ENCODE peak calls at places on chromosome 1, in nine cellular contexts. X is sigmoid colon, D is ovary, G is fibroblast of pulmonary artery, F is PC-3, W is fibroblast of lung, L is choroid plexus epithelial cell, K is AG04450, Z is transverse colon. O is an unnamed sample.

GRCh38 chr1:182676321-182676720 is 8.1 kb downstream of the RGS8 start:
- DNase-seq in X (no peak), Z (no peak), D (no peak), F (no peak), W (no peak), K (no peak), G (peak), L (no peak), O (no peak)

GRCh38 chr1:145999321-146000024 is 3.1 kb upstream of the TXNIP start:
- DNase-seq in X (peak), D (peak), G (no peak), L (no peak), F (peak), Z (peak), K (no peak), W (no peak), O (no peak)

GRCh38 chr1:12132078-12132477 is 34.7 kb upstream of the TNFRSF1B start:
- DNase-seq in W (peak), F (peak), L (no peak), X (no peak), G (no peak), D (no peak), Z (no peak), K (no peak), O (peak)

GRCh38 chr1:8706995-8707396 is 110.4 kb downstream of the RERE start:
- DNase-seq in F (no peak), W (peak), K (no peak), Z (no peak), D (no peak), L (peak), X (no peak), G (peak), O (no peak)

GRCh38 chr1:7424352-7424890 is 346.7 kb upstream of the VAMP3 start:
- DNase-seq in G (peak), K (no peak), D (no peak), L (peak), Z (no peak), F (no peak), X (peak), W (peak), O (no peak)

GRCh38 chr1:191993549-191993948 is 164.7 kb upstream of the RGS18 start:
- DNase-seq in L (peak), W (no peak), K (peak), Z (no peak), D (no peak), X (no peak), F (peak), G (peak), O (peak)

GRCh38 chr1:40974945-40975344 is 4.6 kb upstream of the CTPS1 start:
- DNase-seq in F (no peak), D (no peak), G (no peak), W (no peak), L (no peak), Z (no peak), K (no peak), X (no peak), O (no peak)

GRCh38 chr1:229286099-229286766 is 15.3 kb downstream of the RAB4A start:
- DNase-seq in Z (no peak), G (no peak), W (no peak), L (peak), D (no peak), F (no peak), X (no peak), K (no peak), O (no peak)

GRCh38 chr1:221611930-221612777 is 129.7 kb downstream of the DUSP10 start:
- DNase-seq in Z (peak), F (peak), L (peak), X (peak), W (peak), G (peak), D (peak), K (peak), O (peak)

GRCh38 chr1:38815903-38816627 is 43.5 kb downstream of the RRAGC start:
- DNase-seq in F (no peak), D (no peak), G (no peak), Z (peak), K (no peak), X (no peak), W (no peak), L (no peak), O (peak)

GRCh38 chr1:111552587-111552986 is 49.2 kb upstream of the ADORA3 start:
- DNase-seq in X (no peak), D (no peak), Z (no peak), G (no peak), W (no peak), F (no peak), L (no peak), K (no peak), O (no peak)

GRCh38 chr1:214476958-214477870 is 74.2 kb downstream of the PTPN14 start:
- DNase-seq in K (peak), W (peak), X (no peak), F (no peak), Z (no peak), D (no peak), L (peak), G (peak), O (peak)

GRCh38 chr1:24418898-24419628 is 3.5 kb downstream of the NIPAL3 start:
- DNase-seq in L (peak), G (peak), Z (peak), F (peak), D (no peak), K (no peak), W (peak), X (no peak), O (peak)

GRCh38 chr1:61081637-61082335 is 575 bp upstream of the NFIA start:
- DNase-seq in K (no peak), F (peak), L (peak), G (peak), W (peak), X (peak), D (peak), Z (peak), O (no peak)

GRCh38 chr1:182248721-182249120 is 142.9 kb downstream of the GLUL start:
- DNase-seq in D (no peak), K (no peak), G (no peak), W (no peak), X (no peak), Z (no peak), L (no peak), F (no peak), O (no peak)

GRCh38 chr1:42420911-42421585 is 34.8 kb downstream of the ZMYND12 start:
- DNase-seq in Z (peak), D (peak), K (peak), F (peak), W (peak), X (peak), G (peak), L (peak), O (peak)

GRCh38 chr1:40769815-40770214 is 13.8 kb upstream of the KCNQ4 start:
- DNase-seq in L (no peak), D (no peak), X (peak), F (no peak), G (no peak), Z (no peak), W (no peak), K (no peak), O (no peak)

GRCh38 chr1:13935336-13935735 is 235.3 kb downstream of the PRDM2 start:
- DNase-seq in L (no peak), X (no peak), D (no peak), W (no peak), F (no peak), G (no peak), Z (no peak), K (no peak), O (no peak)

GRCh38 chr1:23088027-23088426 is 68.8 kb downstream of the KDM1A start:
- DNase-seq in X (no peak), F (no peak), W (no peak), K (no peak), L (no peak), D (no peak), G (no peak), Z (no peak), O (no peak)

GRCh38 chr1:205456868-205457724 is 1.3 kb upstream of the BLACAT1 start:
- DNase-seq in K (no peak), L (no peak), D (peak), W (no peak), X (no peak), Z (no peak), G (no peak), F (no peak), O (no peak)

GRCh38 chr1:243713470-243714186 is 136.4 kb downstream of the AKT3 start:
- DNase-seq in G (peak), F (no peak), X (no peak), D (peak), W (peak), L (peak), K (no peak), Z (no peak), O (peak)

GRCh38 chr1:227775841-227776240 is 39.6 kb upstream of the PRSS38 start:
- DNase-seq in K (no peak), X (no peak), W (peak), F (no peak), G (peak), L (no peak), D (no peak), Z (no peak), O (no peak)

GRCh38 chr1:57633055-57633454 is 209.2 kb upstream of the DAB1 start:
- DNase-seq in X (no peak), G (no peak), W (no peak), D (no peak), L (no peak), K (no peak), Z (no peak), F (no peak), O (no peak)

GRCh38 chr1:112934562-112934952 is 21.4 kb downstream of the SLC16A1 start:
- DNase-seq in L (peak), X (no peak), D (no peak), K (no peak), G (no peak), F (no peak), Z (no peak), W (peak), O (no peak)

GRCh38 chr1:5511381-5512097 is 480.7 kb downstream of the NPHP4 start:
- DNase-seq in D (no peak), X (no peak), K (no peak), Z (no peak), G (no peak), W (no peak), F (no peak), L (no peak), O (no peak)

GRCh38 chr1:14599173-14599754 is 779 bp downstream of the KAZN start:
- DNase-seq in K (no peak), Z (no peak), X (no peak), F (no peak), G (no peak), D (no peak), W (no peak), L (no peak), O (peak)

GRCh38 chr1:52139817-52140540 is 1.9 kb upstream of the ZFYVE9 start:
- DNase-seq in L (peak), K (peak), X (no peak), F (peak), W (peak), D (no peak), Z (no peak), G (peak), O (peak)

GRCh38 chr1:247906504-247907047 is 11.2 kb downstream of the OR2W3 start:
- DNase-seq in G (peak), W (peak), D (no peak), Z (peak), L (peak), F (peak), K (no peak), X (no peak), O (peak)

GRCh38 chr1:16075337-16076002 is 2.0 kb upstream of the FAM131C start:
- DNase-seq in X (peak), K (peak), L (peak), D (peak), Z (no peak), W (peak), F (peak), G (peak), O (peak)

GRCh38 chr1:63968663-63969460 is 195.0 kb downstream of the ROR1 start:
- DNase-seq in G (peak), F (peak), X (no peak), W (peak), L (peak), D (no peak), K (no peak), Z (no peak), O (peak)

GRCh38 chr1:160256396-160257046 is 5.8 kb downstream of the DCAF8 start:
- DNase-seq in X (no peak), F (peak), L (peak), K (peak), D (no peak), W (peak), Z (no peak), G (peak), O (peak)

GRCh38 chr1:198121058-198121829 is 35.6 kb upstream of the NEK7 start:
- DNase-seq in G (peak), D (no peak), F (peak), W (peak), K (no peak), Z (no peak), L (peak), X (no peak), O (peak)

GRCh38 chr1:51945591-51945990 is 44.9 kb downstream of the RAB3B start:
- DNase-seq in G (peak), W (peak), X (no peak), D (no peak), K (no peak), F (no peak), Z (no peak), L (peak), O (peak)

GRCh38 chr1:149925751-149926150 is 1.9 kb downstream of the SF3B4 start:
- DNase-seq in K (no peak), Z (no peak), X (no peak), D (no peak), F (no peak), G (no peak), W (no peak), L (no peak), O (no peak)

GRCh38 chr1:160359559-160360226 is 7.2 kb upstream of the NHLH1 start:
- DNase-seq in W (peak), K (no peak), L (peak), D (no peak), X (no peak), Z (no peak), F (no peak), G (peak), O (no peak)

GRCh38 chr1:199282910-199283309 is 644.1 kb downstream of the PTPRC start:
- DNase-seq in F (no peak), K (no peak), W (peak), L (peak), Z (no peak), D (no peak), X (no peak), G (peak), O (no peak)

GRCh38 chr1:209207701-209208286 is 375.7 kb upstream of the CAMK1G start:
- DNase-seq in Z (peak), W (peak), K (peak), G (peak), D (peak), F (peak), L (peak), X (peak), O (peak)

GRCh38 chr1:16921391-16922185 is at the start of gene CROCC:
- DNase-seq in X (peak), Z (no peak), K (no peak), D (no peak), G (peak), F (no peak), L (peak), W (peak), O (no peak)

GRCh38 chr1:87327362-87328120 is 1.1 kb upstream of the LMO4 start:
- DNase-seq in L (peak), X (no peak), K (no peak), Z (no peak), F (peak), W (no peak), D (no peak), G (no peak), O (no peak)

GRCh38 chr1:176504848-176505553 is 42.0 kb downstream of the PAPPA2 start:
- DNase-seq in Z (no peak), X (no peak), K (no peak), W (no peak), D (no peak), G (no peak), F (no peak), L (no peak), O (no peak)
- H3K4me3 ChIP-seq in Z (no peak), X (no peak), K (no peak), W (no peak), D (no peak), G (no peak), F (no peak), L (no peak), O (no peak)

GRCh38 chr1:211630236-211631081 is 45.0 kb downstream of the NEK2 start:
- DNase-seq in D (no peak), G (no peak), K (no peak), L (peak), F (no peak), Z (no peak), X (no peak), W (no peak), O (peak)
- TF ChIP-seq CTCF in D (no peak), G (peak), K (peak), L (peak), F (no peak), Z (no peak), X (no peak), W (peak), O (no peak)

GRCh38 chr1:202045699-202046098 is 35.3 kb downstream of the ELF3 start:
- DNase-seq in D (no peak), L (no peak), F (no peak), Z (peak), X (no peak), G (no peak), K (no peak), W (no peak), O (no peak)

GRCh38 chr1:202049129-202049528 is 38.7 kb downstream of the ELF3 start:
- DNase-seq in K (no peak), D (no peak), W (no peak), L (no peak), X (no peak), G (peak), F (no peak), Z (peak), O (no peak)

GRCh38 chr1:202046227-202046626 is 35.8 kb downstream of the ELF3 start:
- DNase-seq in X (no peak), K (no peak), D (no peak), L (no peak), G (no peak), F (peak), Z (peak), W (no peak), O (no peak)

GRCh38 chr1:202047977-202048376 is 37.6 kb downstream of the ELF3 start:
- DNase-seq in D (no peak), Z (peak), X (no peak), F (no peak), G (no peak), W (no peak), K (no peak), L (no peak), O (no peak)

GRCh38 chr1:202046748-202047708 is 36.6 kb downstream of the ELF3 start:
- DNase-seq in L (no peak), Z (peak), K (no peak), F (peak), X (no peak), W (no peak), D (no peak), G (no peak), O (no peak)
- H3K4me3 ChIP-seq in L (no peak), Z (no peak), K (no peak), F (peak), X (no peak), W (no peak), D (no peak), G (no peak), O (no peak)

GRCh38 chr1:69700770-69701169 is 133.0 kb downstream of the LRRC7 start:
- DNase-seq in Z (no peak), G (peak), D (no peak), W (peak), F (peak), K (no peak), X (no peak), L (peak), O (peak)
- TF ChIP-seq CTCF in Z (no peak), G (peak), D (no peak), W (peak), F (peak), K (peak), X (no peak), L (peak), O (peak)

GRCh38 chr1:1356166-1356795 is 2.1 kb downstream of the MXRA8 start:
- DNase-seq in D (no peak), G (no peak), L (no peak), F (no peak), K (no peak), W (no peak), Z (no peak), X (no peak), O (no peak)
- H3K4me3 ChIP-seq in D (peak), G (peak), L (peak), F (no peak), K (peak), W (peak), Z (peak), X (peak), O (peak)

GRCh38 chr1:156122519-156123355 is 8.2 kb downstream of the LMNA start:
- DNase-seq in X (peak), K (no peak), L (peak), Z (peak), G (peak), D (peak), W (peak), F (peak), O (peak)
- TF ChIP-seq CTCF in X (no peak), K (no peak), L (no peak), Z (no peak), G (no peak), D (no peak), W (no peak), F (no peak), O (no peak)

DNA sequence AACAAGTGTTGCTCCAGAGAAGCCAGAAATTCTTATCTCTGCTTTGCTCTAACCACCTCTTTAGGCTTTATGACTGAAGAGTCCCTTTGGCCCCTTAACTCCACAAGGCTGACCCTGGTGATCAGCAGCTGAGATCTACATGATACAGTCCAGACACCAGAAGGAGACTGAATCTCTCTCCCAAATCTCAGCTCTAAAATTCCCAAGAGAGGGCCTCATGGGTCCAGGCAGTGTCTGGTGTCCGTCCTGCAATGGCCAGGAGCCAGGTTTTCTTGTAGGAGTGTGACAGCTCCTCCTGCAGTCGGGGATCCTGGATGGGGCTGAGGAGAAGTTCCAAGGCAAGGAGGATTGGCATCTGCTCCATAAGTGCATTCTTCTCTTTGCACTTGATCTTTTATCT is 35.3 kb downstream of the L1TD1 start:
- DNase-seq in G (no peak), X (peak), L (no peak), K (no peak), F (no peak), D (no peak), W (no peak), Z (no peak), O (no peak)
- H3K4me3 ChIP-seq in G (no peak), X (no peak), L (no peak), K (no peak), F (no peak), D (no peak), W (no peak), Z (no peak), O (no peak)

GRCh38 chr1:35856964-35857363 is 26.0 kb upstream of the AGO1 start:
- DNase-seq in Z (no peak), K (no peak), D (no peak), L (no peak), W (no peak), F (no peak), G (no peak), X (no peak), O (no peak)

GRCh38 chr1:35855016-35855700 is 27.9 kb upstream of the AGO1 start:
- DNase-seq in L (no peak), Z (no peak), D (no peak), W (no peak), F (no peak), G (no peak), X (no peak), K (no peak), O (no peak)

GRCh38 chr1:35860680-35861079 is 22.3 kb upstream of the AGO1 start:
- DNase-seq in D (no peak), F (no peak), Z (no peak), K (no peak), G (no peak), X (no peak), L (no peak), W (no peak), O (no peak)

GRCh38 chr1:35852241-35852640 is 30.8 kb upstream of the AGO1 start:
- DNase-seq in D (no peak), G (no peak), W (no peak), L (no peak), K (no peak), X (no peak), Z (no peak), F (no peak), O (no peak)

DNA sequence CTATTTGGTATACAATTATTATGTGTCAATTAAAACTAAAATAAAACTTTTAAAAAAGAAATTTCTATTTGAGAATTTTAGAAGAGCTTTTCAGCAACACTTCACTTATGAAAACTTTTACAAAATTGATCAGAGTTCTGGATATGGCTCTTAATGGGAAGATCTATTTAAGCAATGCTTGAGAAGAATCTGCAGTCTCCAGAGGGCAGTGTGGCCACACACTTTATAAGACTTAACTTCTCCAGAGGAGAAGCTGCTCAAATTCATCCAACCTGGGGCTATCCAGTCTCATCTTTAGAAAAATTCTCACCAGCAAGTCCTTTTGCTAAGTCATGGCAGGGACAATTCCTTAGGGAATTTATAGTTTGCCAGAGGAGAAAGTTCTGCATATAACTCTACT is 25.2 kb upstream of the AGO1 start:
- DNase-seq in L (peak), F (peak), X (no peak), W (peak), D (no peak), Z (no peak), K (no peak), G (peak), O (peak)
- TF ChIP-seq CTCF in L (peak), F (peak), X (no peak), W (peak), D (no peak), Z (no peak), K (peak), G (peak), O (peak)